ENCODE peak calls at places on chromosomes 2 and 18, in seven cellular contexts. One of them, this sample, is unnamed.

GRCh38 chr18:10285283-10285640 is 169.2 kb upstream of the APCDD1 start:
- DNase-seq in fibroblast of the conjunctiva: no peak
- DNase-seq in AG04449: no peak
- DNase-seq in HepG2: no peak
- DNase-seq in cardiac fibroblast: no peak
- DNase-seq in SK-N-DZ: no peak
- DNase-seq in HuH-7: no peak
- DNase-seq in this sample: no peak

GRCh38 chr2:190640124-190640523 is 8.8 kb upstream of the NAB1 start:
- DNase-seq in HuH-7: no peak
- DNase-seq in fibroblast of the conjunctiva: peak
- DNase-seq in cardiac fibroblast: peak
- DNase-seq in AG04449: no peak
- DNase-seq in SK-N-DZ: no peak
- DNase-seq in HepG2: no peak
- DNase-seq in this sample: no peak

GRCh38 chr2:23828256-23828980 is 98.5 kb downstream of the ATAD2B start:
- DNase-seq in fibroblast of the conjunctiva: no peak
- DNase-seq in cardiac fibroblast: peak
- DNase-seq in HuH-7: no peak
- DNase-seq in SK-N-DZ: no peak
- DNase-seq in HepG2: no peak
- DNase-seq in AG04449: no peak
- DNase-seq in this sample: no peak

GRCh38 chr2:219570194-219570923 is 980 bp downstream of the OBSL1 start:
- DNase-seq in SK-N-DZ: no peak
- DNase-seq in HepG2: no peak
- DNase-seq in AG04449: no peak
- DNase-seq in fibroblast of the conjunctiva: no peak
- DNase-seq in HuH-7: peak
- DNase-seq in cardiac fibroblast: peak
- DNase-seq in this sample: no peak

GRCh38 chr2:132936261-132936660 is 266.3 kb upstream of the LYPD1 start:
- DNase-seq in HepG2: no peak
- DNase-seq in SK-N-DZ: no peak
- DNase-seq in cardiac fibroblast: no peak
- DNase-seq in HuH-7: no peak
- DNase-seq in fibroblast of the conjunctiva: no peak
- DNase-seq in AG04449: no peak
- DNase-seq in this sample: no peak

GRCh38 chr18:68033466-68033865 is 516.9 kb upstream of the DSEL start:
- DNase-seq in fibroblast of the conjunctiva: peak
- DNase-seq in cardiac fibroblast: peak
- DNase-seq in HuH-7: no peak
- DNase-seq in AG04449: no peak
- DNase-seq in SK-N-DZ: no peak
- DNase-seq in HepG2: no peak
- DNase-seq in this sample: no peak

GRCh38 chr18:54218299-54218698 is 6.2 kb downstream of the MBD2 start:
- DNase-seq in AG04449: no peak
- DNase-seq in fibroblast of the conjunctiva: no peak
- DNase-seq in cardiac fibroblast: no peak
- DNase-seq in SK-N-DZ: no peak
- DNase-seq in HuH-7: no peak
- DNase-seq in HepG2: no peak
- DNase-seq in this sample: no peak

GRCh38 chr2:206937519-206937918 is 1.8 kb upstream of the CPO start:
- DNase-seq in HuH-7: no peak
- DNase-seq in SK-N-DZ: no peak
- DNase-seq in fibroblast of the conjunctiva: no peak
- DNase-seq in cardiac fibroblast: no peak
- DNase-seq in HepG2: no peak
- DNase-seq in AG04449: no peak
- DNase-seq in this sample: no peak

GRCh38 chr2:113069676-113070605 is 2.2 kb downstream of the IL1F10 start:
- DNase-seq in fibroblast of the conjunctiva: no peak
- DNase-seq in HuH-7: no peak
- DNase-seq in AG04449: no peak
- DNase-seq in HepG2: no peak
- DNase-seq in SK-N-DZ: no peak
- DNase-seq in cardiac fibroblast: no peak
- DNase-seq in this sample: no peak

GRCh38 chr18:35616664-35617423 is 35.3 kb downstream of the GALNT1 start:
- DNase-seq in HuH-7: no peak
- DNase-seq in SK-N-DZ: no peak
- DNase-seq in cardiac fibroblast: peak
- DNase-seq in fibroblast of the conjunctiva: peak
- DNase-seq in AG04449: peak
- DNase-seq in HepG2: no peak
- DNase-seq in this sample: no peak

GRCh38 chr2:43542285-43542933 is 53.4 kb downstream of the THADA start:
- DNase-seq in HepG2: peak
- DNase-seq in AG04449: no peak
- DNase-seq in SK-N-DZ: peak
- DNase-seq in fibroblast of the conjunctiva: peak
- DNase-seq in HuH-7: peak
- DNase-seq in cardiac fibroblast: peak
- DNase-seq in this sample: no peak

GRCh38 chr18:46314011-46314410 is 209.8 kb downstream of the HAUS1 start:
- DNase-seq in HuH-7: no peak
- DNase-seq in cardiac fibroblast: no peak
- DNase-seq in fibroblast of the conjunctiva: no peak
- DNase-seq in SK-N-DZ: no peak
- DNase-seq in AG04449: no peak
- DNase-seq in HepG2: no peak
- DNase-seq in this sample: no peak

This sample was measured in BE2C.